ENCODE peak calls at places on chromosome 1, in five cellular contexts. Y, Z, P, O and X are unnamed samples.

GRCh38 chr1:204445860-204446412 is 34.3 kb upstream of the PPP1R15B start:
- DNase-seq in Y (no peak), Z (no peak), P (peak; percentile 55), O (peak; percentile 66), X (no peak)

GRCh38 chr1:170471310-170471839 is 60.6 kb upstream of the GORAB start:
- DNase-seq in Y (no peak), Z (peak; percentile 31), P (no peak), O (no peak), X (no peak)

GRCh38 chr1:30179942-30180543 is 543.3 kb downstream of the MATN1 start:
- DNase-seq in Y (no peak), Z (no peak), P (no peak), O (no peak), X (no peak)

GRCh38 chr1:48627467-48627866 is 149.2 kb downstream of the BEND5 start:
- DNase-seq in Y (no peak), Z (no peak), P (no peak), O (no peak), X (no peak)

GRCh38 chr1:64545118-64545916 is 75.4 kb downstream of the CACHD1 start:
- DNase-seq in Y (no peak), Z (no peak), P (no peak), O (no peak), X (no peak)

GRCh38 chr1:29368936-29369932 is 132.9 kb downstream of the PTPRU start:
- DNase-seq in Y (peak; percentile 57), Z (no peak), P (no peak), O (no peak), X (no peak)

GRCh38 chr1:68328485-68328884 is 96.2 kb upstream of the WLS start:
- DNase-seq in Y (no peak), Z (no peak), P (no peak), O (no peak), X (no peak)

GRCh38 chr1:201556841-201557571 is 18.1 kb downstream of the NAV1 start:
- DNase-seq in Y (peak; percentile 58), Z (no peak), P (no peak), O (no peak), X (no peak)

GRCh38 chr1:64471724-64472276 is 1.9 kb downstream of the CACHD1 start:
- DNase-seq in Y (no peak), Z (no peak), P (no peak), O (no peak), X (no peak)

GRCh38 chr1:89632213-89633102 is 462 bp upstream of the LRRC8C start:
- DNase-seq in Y (peak; percentile 91), Z (no peak), P (peak; percentile 74), O (peak; percentile 91), X (peak; percentile 30)

DNA sequence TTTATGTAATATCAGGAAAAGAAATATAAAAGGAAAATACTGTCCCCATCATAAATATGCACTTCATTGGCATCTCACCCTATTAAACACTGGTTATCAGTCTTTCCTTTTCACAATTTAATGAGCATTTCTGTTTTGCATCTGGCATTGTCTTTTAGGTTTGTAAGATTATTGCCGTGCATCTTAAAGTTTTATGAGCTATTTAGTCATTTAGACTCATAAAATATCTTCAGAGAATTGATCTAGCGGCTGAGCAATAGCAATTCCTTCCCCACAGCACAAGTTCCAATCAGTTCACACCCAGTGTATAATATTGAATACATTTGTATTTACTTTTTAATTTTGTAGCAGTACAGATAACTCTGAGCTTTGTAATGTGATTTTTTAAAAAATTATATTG is 112.3 kb upstream of the C1orf105 start:
- DNase-seq in Y (no peak), Z (no peak), P (no peak), O (no peak), X (no peak)
- H3K4me3 ChIP-seq in Y (no peak overlapping the region), Z (no peak overlapping the region), P (no peak overlapping the region), O (no peak overlapping the region), X (no peak overlapping the region)

DNA sequence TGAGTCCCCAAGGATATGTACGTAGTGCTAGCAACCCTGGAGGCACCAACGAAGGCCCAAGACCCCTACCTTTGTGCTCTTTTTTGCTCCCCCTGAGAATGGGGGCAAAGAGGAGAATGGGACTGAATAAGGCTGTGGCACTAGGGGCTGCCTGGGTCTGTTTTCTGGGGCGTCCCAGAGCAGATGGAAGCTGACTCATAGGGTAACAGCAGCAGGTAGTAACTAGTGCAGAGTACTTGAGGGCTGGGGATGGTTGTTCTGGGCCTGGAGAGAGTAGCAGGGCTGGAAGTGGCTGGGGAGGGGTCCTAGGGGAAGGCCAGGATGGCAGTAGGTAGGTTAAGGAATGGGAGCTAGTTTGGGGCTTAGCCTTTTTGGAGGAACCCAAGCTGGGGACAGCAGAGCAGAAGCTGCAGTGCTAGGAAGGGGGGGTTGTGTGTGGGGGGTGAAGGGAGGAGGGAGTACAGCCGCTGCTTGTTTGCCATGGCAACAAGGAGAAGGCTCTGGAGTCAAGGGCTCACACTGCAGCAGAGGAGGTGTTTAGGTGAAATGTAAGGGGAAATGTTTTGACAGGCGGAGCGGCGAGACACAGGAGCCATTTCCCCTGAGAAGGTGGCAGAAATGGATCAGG is 1.8 kb downstream of the NCDN start:
- DNase-seq in Y (peak; percentile 67), Z (no peak), P (no peak), O (no peak), X (no peak)
- H3K4me3 ChIP-seq in Y (no peak overlapping the region), Z (no peak overlapping the region), P (no peak overlapping the region), O (no peak overlapping the region), X (peak overlapping the region; percentile 86)

GRCh38 chr1:26353210-26353859 is 595 bp downstream of the CRYBG2 start:
- DNase-seq in Y (no peak), Z (no peak), P (peak; percentile 32), O (no peak), X (no peak)

GRCh38 chr1:26352338-26352679 is 1.6 kb downstream of the CRYBG2 start:
- DNase-seq in Y (no peak), Z (no peak), P (no peak), O (no peak), X (no peak)

GRCh38 chr1:26350701-26351590 is 3.0 kb downstream of the CRYBG2 start:
- DNase-seq in Y (no peak), Z (no peak), P (peak; percentile 42), O (no peak), X (no peak)

GRCh38 chr1:26350343-26350700 is 3.6 kb downstream of the CRYBG2 start:
- DNase-seq in Y (no peak), Z (no peak), P (no peak), O (no peak), X (no peak)

GRCh38 chr1:26351591-26352337 is 2.2 kb downstream of the CRYBG2 start:
- DNase-seq in Y (no peak), Z (no peak), P (peak; percentile 65), O (no peak), X (no peak)
- H3K4me3 ChIP-seq in Y (peak overlapping the region; percentile 33), Z (no peak overlapping the region), P (peak overlapping the region; percentile 34), O (no peak overlapping the region), X (no peak overlapping the region)

DNA sequence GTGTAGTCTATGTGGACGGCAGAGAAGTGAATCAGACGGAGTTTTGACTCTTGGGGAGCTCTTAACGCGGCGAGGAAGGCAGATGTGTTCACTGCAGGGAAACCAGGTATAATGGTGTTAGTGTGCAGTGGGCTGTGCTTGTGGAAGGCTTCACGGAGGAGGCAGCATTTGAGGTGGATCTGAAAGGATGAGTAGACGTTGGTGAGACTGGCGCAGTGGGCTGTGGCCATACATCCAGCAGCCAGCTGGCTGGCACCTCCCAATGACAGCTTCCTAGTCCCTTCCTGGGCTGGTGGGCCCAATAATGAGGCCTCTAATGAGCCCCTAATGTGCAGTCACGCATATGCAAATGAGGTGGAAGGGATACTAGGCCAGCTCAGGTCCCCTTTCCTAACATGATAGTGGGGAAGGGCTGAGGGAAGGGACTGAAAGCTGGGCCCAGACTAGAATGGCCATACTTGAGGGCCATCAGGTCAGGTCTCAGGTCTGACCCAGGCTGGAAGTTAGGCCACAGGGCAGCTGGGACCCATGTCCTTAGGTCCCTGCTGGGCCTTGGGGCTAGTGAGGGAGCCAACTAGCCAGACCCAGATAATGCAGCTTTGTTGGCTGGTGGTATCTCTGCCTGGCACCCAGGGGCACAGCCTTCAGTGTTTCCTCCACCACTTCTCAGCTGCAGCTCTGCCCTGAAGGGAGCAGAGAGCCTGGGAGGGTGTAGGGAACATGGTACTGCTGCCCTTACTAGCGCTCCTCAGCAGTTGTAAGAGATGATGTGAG is 3.8 kb downstream of the MAP7D1 start:
- DNase-seq in Y (no peak), Z (no peak), P (no peak), O (no peak), X (no peak)
- H3K4me3 ChIP-seq in Y (no peak overlapping the region), Z (no peak overlapping the region), P (no peak overlapping the region), O (peak overlapping the region; percentile 70), X (no peak overlapping the region)

GRCh38 chr1:26877326-26877725 is 12.8 kb downstream of the GPN2 start:
- DNase-seq in Y (no peak), Z (no peak), P (peak; percentile 88), O (no peak), X (no peak)
- H3K4me3 ChIP-seq in Y (no peak overlapping the region), Z (no peak overlapping the region), P (peak overlapping the region; percentile 49), O (no peak overlapping the region), X (no peak overlapping the region)

DNA sequence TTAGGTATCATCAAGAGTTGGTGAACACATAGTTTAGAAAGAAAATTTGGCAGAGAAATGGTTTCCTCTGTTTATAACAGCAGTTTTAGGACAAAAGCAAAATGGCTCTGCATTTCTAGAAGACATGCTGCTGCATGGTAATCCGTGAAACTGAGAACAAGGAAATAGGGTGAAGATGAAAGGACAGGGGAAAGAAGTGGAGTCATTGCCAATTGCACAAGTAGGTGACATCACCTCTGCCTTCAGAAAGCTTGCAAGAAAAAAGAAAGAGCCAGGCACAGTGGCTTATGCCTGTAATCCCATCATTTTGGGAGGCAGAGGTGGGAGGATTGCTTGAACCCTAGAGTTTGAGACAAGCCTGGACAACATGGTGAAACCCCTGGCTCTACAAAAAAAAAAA is 217.6 kb downstream of the LMX1A start:
- DNase-seq in Y (no peak), Z (no peak), P (no peak), O (no peak), X (no peak)
- H3K4me3 ChIP-seq in Y (no peak overlapping the region), Z (no peak overlapping the region), P (no peak overlapping the region), O (no peak overlapping the region), X (no peak overlapping the region)

GRCh38 chr1:54407957-54408700 is 1.9 kb upstream of the SSBP3 start:
- DNase-seq in Y (no peak), Z (peak; percentile 66), P (peak; percentile 89), O (peak; percentile 85), X (peak; percentile 64)
- H3K4me3 ChIP-seq in Y (peak overlapping the region; percentile 100), Z (no peak overlapping the region), P (peak overlapping the region; percentile 86), O (peak overlapping the region; percentile 11), X (no peak overlapping the region)